ENCODE peak calls at places on chromosome 3, in seven cellular contexts. G is pons; M is stimulated activated CD4-positive, alpha-beta T cell treated with anti-CD3 and anti-CD28 coated beads, TNF-alpha, amount 100 ng/mL, for 4 hours; I is NCI-H2171 treated with DMSO at 0.1 percent for 48 hours; Z is GM12865; L is AG09309; A is retina. U is an unnamed sample.

GRCh38 chr3:53072653-53073552 is 27.0 kb upstream of the SFMBT1 start:
- DNase-seq in G (peak), A (peak), I (peak), M (peak), L (peak), Z (peak), U (peak)

GRCh38 chr3:64190517-64191515 is 34.5 kb downstream of the PRICKLE2 start:
- DNase-seq in Z (no peak), G (no peak), I (no peak), A (no peak), M (no peak), L (peak), U (no peak)

GRCh38 chr3:71301001-71301400 is 282.5 kb downstream of the FOXP1 start:
- DNase-seq in I (no peak), A (no peak), Z (peak), G (no peak), M (no peak), L (no peak), U (no peak)

GRCh38 chr3:9007928-9008327 is 44.7 kb upstream of the RAD18 start:
- DNase-seq in M (no peak), Z (no peak), G (no peak), I (no peak), A (no peak), L (no peak), U (no peak)

GRCh38 chr3:174581551-174581950 is 277.6 kb upstream of the NAALADL2 start:
- DNase-seq in I (no peak), L (no peak), Z (no peak), G (no peak), A (no peak), M (no peak), U (no peak)

GRCh38 chr3:133568294-133569014 is 5.0 kb upstream of the CDV3 start:
- DNase-seq in I (no peak), L (peak), M (no peak), A (no peak), G (no peak), Z (no peak), U (no peak)

GRCh38 chr3:184604039-184604955 is 42.7 kb downstream of the EPHB3 start:
- DNase-seq in M (no peak), I (no peak), A (peak), L (no peak), G (peak), Z (no peak), U (no peak)

GRCh38 chr3:43766672-43767465 is 76.1 kb downstream of the ABHD5 start:
- DNase-seq in I (no peak), Z (no peak), L (no peak), M (no peak), A (no peak), G (no peak), U (no peak)

GRCh38 chr3:9074079-9074478 is 110.8 kb upstream of the RAD18 start:
- DNase-seq in I (no peak), G (no peak), Z (no peak), A (no peak), L (peak), M (no peak), U (no peak)

GRCh38 chr3:6528951-6529350 is 332.0 kb upstream of the GRM7 start:
- DNase-seq in M (no peak), I (no peak), L (no peak), A (no peak), G (no peak), Z (peak), U (no peak)

GRCh38 chr3:39272191-39272590 is 7.6 kb downstream of the CX3CR1 start:
- DNase-seq in I (no peak), G (peak), L (no peak), M (no peak), A (no peak), Z (no peak), U (no peak)

U was measured in activated T-helper 9 cell treated with anti-CD3 and anti-CD28 coated beads, Interleukin-2, amount 50 U/mL, for 16 hours.